ENCODE peak calls at places on chromosomes 3 and 15, in four cellular contexts. S is K562, H is lower lobe of right lung, Z is HCT116. C is an unnamed sample.
A peak's percentile ranks its signal among the peaks of the same experiment; 100 is the strongest.

GRCh38 chr15:28886431-28887343 is 913 bp downstream of the APBA2 start:
- DNase-seq in S (no peak), H (peak; percentile 10), Z (no peak), C (no peak)

GRCh38 chr3:37997321-37997720 is 6.7 kb downstream of the VILL start:
- DNase-seq in S (no peak), H (no peak), Z (no peak), C (peak; percentile 54)

GRCh38 chr3:10956531-10956930 is 36.0 kb upstream of the SLC6A1 start:
- DNase-seq in S (no peak), H (no peak), Z (no peak), C (no peak)

GRCh38 chr3:172776049-172776717 is 25.7 kb downstream of the ECT2 start:
- DNase-seq in S (no peak), H (no peak), Z (no peak), C (no peak)

GRCh38 chr15:70916531-70916930 is 23.9 kb downstream of the LRRC49 start:
- DNase-seq in S (no peak), H (peak; percentile 24), Z (no peak), C (no peak)

GRCh38 chr3:197028711-197029510 is 706 bp downstream of the MELTF start:
- DNase-seq in S (peak; percentile 63), H (no peak), Z (no peak), C (no peak)

GRCh38 chr3:24514139-24514538 is 19.5 kb upstream of the THRB start:
- DNase-seq in S (no peak), H (no peak), Z (no peak), C (no peak)

GRCh38 chr3:190840146-190840545 is 22.3 kb downstream of the GMNC start:
- DNase-seq in S (no peak), H (no peak), Z (no peak), C (no peak)

GRCh38 chr3:13077431-13078157 is 4.4 kb upstream of the IQSEC1 start:
- DNase-seq in S (no peak), H (no peak), Z (no peak), C (peak; percentile 67)

GRCh38 chr3:58528629-58529028 is 8.4 kb downstream of the ACOX2 start:
- DNase-seq in S (no peak), H (no peak), Z (no peak), C (peak; percentile 63)

GRCh38 chr3:117892991-117893390 is 1141.7 kb downstream of the IGSF11 start:
- DNase-seq in S (no peak), H (no peak), Z (no peak), C (no peak)

GRCh38 chr3:68306571-68306970 is 625.8 kb downstream of the TAFA4 start:
- DNase-seq in S (peak; percentile 12), H (no peak), Z (no peak), C (no peak)

GRCh38 chr3:73868688-73869315 is 244.1 kb upstream of the PDZRN3 start:
- DNase-seq in S (no peak), H (no peak), Z (no peak), C (no peak)

GRCh38 chr3:123423026-123423425 is 25.9 kb downstream of the ADCY5 start:
- DNase-seq in S (no peak), H (no peak), Z (no peak), C (peak; percentile 83)

GRCh38 chr3:126158016-126158911 is 22.1 kb downstream of the ALDH1L1 start:
- DNase-seq in S (no peak), H (no peak), Z (no peak), C (no peak)

GRCh38 chr3:151686257-151686656 is 47.5 kb upstream of the AADACL2 start:
- DNase-seq in S (peak; percentile 24), H (no peak), Z (no peak), C (no peak)

GRCh38 chr3:151688571-151688970 is 45.2 kb upstream of the AADACL2 start:
- DNase-seq in S (no peak), H (no peak), Z (no peak), C (no peak)

GRCh38 chr3:151684104-151684503 is 49.6 kb upstream of the AADACL2 start:
- DNase-seq in S (no peak), H (no peak), Z (no peak), C (no peak)
- H3K4me3 ChIP-seq in S (no peak overlapping the region), H (no peak overlapping the region), Z (no peak overlapping the region), C (no peak overlapping the region)

GRCh38 chr3:170621256-170621655 is 35.4 kb upstream of the SLC7A14 start:
- DNase-seq in S (no peak), H (no peak), Z (no peak), C (no peak)

GRCh38 chr3:170623524-170623923 is 37.6 kb upstream of the SLC7A14 start:
- DNase-seq in S (no peak), H (no peak), Z (no peak), C (no peak)

DNA sequence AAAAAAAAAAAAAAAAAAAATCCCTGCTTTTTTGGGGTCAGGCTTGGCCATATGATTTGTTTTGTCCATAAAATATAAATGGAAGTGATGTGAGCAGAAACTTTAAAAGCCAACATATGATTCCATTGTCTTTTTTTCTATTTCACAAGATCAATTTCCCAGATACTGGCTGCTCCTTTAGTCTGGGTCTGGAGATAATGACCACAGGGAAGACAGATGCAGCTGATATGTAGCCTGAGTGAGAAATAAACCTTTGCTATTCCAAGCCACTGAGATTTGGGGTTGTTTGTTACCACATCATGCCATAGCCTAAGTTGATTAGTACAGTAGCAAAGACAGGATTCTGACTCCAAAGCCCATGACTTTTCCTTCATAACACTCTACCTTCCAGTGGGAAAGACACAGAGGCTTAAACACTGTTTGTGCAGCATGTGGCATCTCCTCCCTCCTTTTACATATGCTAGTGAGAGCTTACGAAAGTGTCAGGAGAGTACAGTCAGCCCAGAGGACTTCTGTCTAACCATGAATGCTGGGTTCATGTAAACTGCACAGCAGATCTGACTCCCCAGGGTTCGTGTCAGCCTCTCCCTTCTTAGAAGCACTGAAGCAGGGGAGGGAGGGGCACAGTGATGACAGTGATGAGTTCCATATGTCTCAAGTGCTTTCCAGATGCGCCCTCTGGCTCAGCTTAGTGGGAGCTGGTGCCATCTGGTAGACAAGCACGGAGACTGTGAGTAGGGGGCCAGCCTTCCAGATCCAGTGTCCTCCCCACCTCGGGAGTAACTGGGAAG is 36.7 kb upstream of the SLC7A14 start:
- DNase-seq in S (peak; percentile 39), H (no peak), Z (no peak), C (no peak)
- H3K27ac ChIP-seq in S (no peak overlapping the region), H (no peak overlapping the region), Z (no peak overlapping the region), C (no peak overlapping the region)

GRCh38 chr15:85597155-85597815 is 197.4 kb downstream of the KLHL25 start:
- DNase-seq in S (no peak), H (no peak), Z (no peak), C (no peak)
- H3K4me3 ChIP-seq in S (no peak overlapping the region), H (no peak overlapping the region), Z (no peak overlapping the region), C (no peak overlapping the region)

GRCh38 chr3:48399387-48400172 is 27.6 kb downstream of the FBXW12 start:
- DNase-seq in S (no peak), H (no peak), Z (no peak), C (no peak)
- H3K27ac ChIP-seq in S (no peak overlapping the region), H (no peak overlapping the region), Z (no peak overlapping the region), C (no peak overlapping the region)

DNA sequence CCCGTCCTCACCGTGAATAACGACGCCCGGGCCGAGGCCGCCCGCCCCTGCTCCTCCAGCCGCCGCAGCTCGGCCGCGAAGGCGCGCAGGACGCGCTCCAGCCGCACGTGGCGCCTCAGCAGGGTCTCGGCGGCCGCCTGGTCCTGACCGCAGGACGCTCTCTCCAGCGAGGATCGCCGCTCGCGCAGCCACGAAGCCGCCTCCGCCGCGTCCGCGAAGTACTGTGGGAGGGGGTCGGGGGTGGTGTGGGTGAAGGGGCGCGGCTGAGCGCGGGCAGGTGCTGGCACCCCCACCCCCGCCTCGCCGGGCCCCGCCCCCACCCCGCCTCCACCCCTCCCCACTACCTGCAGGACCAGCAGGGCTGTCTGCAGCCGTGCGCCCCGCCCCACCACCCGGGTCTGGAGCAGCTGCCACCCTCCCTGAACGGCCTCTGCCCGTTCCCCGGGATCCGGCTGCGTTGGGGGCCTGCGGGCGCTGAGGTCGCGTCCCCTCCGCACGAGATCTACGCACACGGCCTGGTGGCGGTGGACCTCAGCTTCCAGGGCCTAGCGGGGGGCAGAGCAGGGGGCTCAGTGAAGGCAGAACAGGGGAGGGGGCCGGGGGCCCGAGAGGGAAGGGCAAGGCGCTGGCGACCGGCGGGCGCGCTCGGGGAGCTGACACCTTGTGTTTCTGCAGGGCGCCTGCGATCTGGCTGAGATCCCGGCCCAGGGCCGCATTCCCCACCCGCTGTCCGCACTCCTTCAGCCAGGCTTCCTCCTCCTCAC is 11.7 kb downstream of the SPTBN5 start:
- DNase-seq in S (peak; percentile 75), H (no peak), Z (no peak), C (no peak)
- H3K4me3 ChIP-seq in S (no peak overlapping the region), H (peak overlapping the region; percentile 37), Z (no peak overlapping the region), C (no peak overlapping the region)

DNA sequence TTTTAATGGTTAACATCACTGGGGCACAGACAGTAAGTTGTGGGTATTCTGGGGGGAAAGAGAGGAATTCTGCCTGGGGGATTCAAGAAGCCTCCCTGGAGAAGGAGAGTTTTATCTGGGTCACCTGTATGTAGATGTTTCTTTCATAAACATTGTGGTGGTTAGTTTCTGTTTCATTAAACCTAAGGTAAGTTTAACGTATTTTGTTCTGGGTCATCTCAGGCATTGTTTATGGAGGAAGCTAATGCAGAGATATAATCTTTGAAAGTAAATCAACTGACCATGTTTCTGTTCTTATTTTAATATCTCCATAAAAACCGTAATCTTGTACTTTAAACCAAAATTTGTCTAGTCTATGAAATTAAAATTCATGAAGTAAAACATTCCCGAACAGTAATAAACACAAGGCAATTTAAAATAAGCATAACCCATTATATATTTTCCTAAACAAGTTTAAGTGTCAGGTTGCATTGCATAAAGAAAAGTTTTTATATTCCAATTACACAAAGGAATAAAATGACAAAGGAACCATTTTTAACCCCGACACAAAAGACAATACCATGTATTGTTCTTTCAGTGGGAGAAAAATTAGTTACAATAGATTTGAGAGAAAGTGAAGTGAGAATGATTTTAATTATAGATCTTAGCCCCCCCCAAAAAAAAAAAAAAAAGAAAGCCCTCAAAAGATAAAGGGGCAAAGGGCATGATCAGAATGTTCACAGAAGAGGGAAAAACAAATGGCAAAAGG is 274.6 kb upstream of the TBL1XR1 start:
- DNase-seq in S (no peak), H (no peak), Z (no peak), C (no peak)
- H3K27ac ChIP-seq in S (no peak overlapping the region), H (no peak overlapping the region), Z (no peak overlapping the region), C (no peak overlapping the region)

GRCh38 chr3:149081772-149082171 is 4.6 kb downstream of the HLTF start:
- DNase-seq in S (no peak), H (no peak), Z (no peak), C (no peak)
- H3K4me3 ChIP-seq in S (no peak overlapping the region), H (no peak overlapping the region), Z (no peak overlapping the region), C (no peak overlapping the region)

DNA sequence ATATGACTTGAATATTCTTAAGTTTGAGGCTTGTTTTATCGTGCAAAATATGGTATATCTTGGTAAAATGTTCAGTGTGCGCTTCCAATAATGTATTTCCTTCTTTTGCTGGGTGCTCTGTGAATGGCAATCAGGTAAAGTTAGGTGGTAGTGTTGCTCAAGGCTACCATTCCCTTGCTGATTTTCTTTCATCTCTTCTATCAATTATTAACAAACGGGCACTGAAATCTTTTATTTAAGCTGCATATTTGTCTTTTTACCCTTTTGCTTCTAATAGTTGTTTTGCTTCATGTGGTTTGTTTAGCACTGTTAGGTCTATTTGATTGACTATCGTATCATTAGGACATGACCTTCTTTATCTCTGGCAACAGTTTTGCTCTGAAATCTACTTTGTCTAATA is 242.3 kb downstream of the CTNNB1 start:
- DNase-seq in S (no peak), H (no peak), Z (no peak), C (no peak)
- H3K27ac ChIP-seq in S (no peak overlapping the region), H (no peak overlapping the region), Z (no peak overlapping the region), C (peak overlapping the region; percentile 9)